ENCODE peak calls at places on chromosomes 16 and 17, in seven cellular contexts. U is upper lobe of left lung, O is cardiac muscle cell, R is K562, G is heart right ventricle, E is foreskin fibroblast, K is HL-60. Y is an unnamed sample.
A peak's percentile ranks its signal among the peaks of the same experiment; 100 is the strongest.

GRCh38 chr17:40028595-40028994 is 13.4 kb downstream of the CSF3 start:
- DNase-seq in O (no peak), R (no peak), U (no peak), G (no peak), E (no peak), K (no peak), Y (no peak)

GRCh38 chr17:82819015-82819414 is 20.8 kb downstream of the ZNF750 start:
- DNase-seq in K (no peak), U (no peak), E (no peak), O (no peak), G (no peak), R (no peak), Y (no peak)

GRCh38 chr16:84881702-84882521 is 62.1 kb downstream of the CRISPLD2 start:
- DNase-seq in K (no peak), E (peak; percentile 98), O (no peak), R (peak; percentile 76), U (no peak), G (no peak), Y (no peak)

GRCh38 chr17:58341861-58342475 is 10.0 kb downstream of the SUPT4H1 start:
- DNase-seq in U (no peak), R (no peak), G (no peak), K (no peak), E (no peak), O (no peak), Y (no peak)

GRCh38 chr17:77737442-77738265 is 220.8 kb upstream of the TNRC6C start:
- DNase-seq in E (no peak), K (no peak), G (no peak), U (peak; percentile 49), O (no peak), R (no peak), Y (no peak)

GRCh38 chr16:66408181-66409048 is 18.7 kb upstream of the BEAN1 start:
- DNase-seq in R (no peak), K (peak; percentile 45), G (no peak), E (peak; percentile 61), U (no peak), O (peak; percentile 90), Y (no peak)

GRCh38 chr16:70553645-70554044 is 30.0 kb downstream of the SF3B3 start:
- DNase-seq in U (no peak), G (no peak), R (no peak), E (peak; percentile 92), K (no peak), O (no peak), Y (no peak)

GRCh38 chr16:74742051-74742481 is 32.6 kb downstream of the FA2H start:
- DNase-seq in E (peak; percentile 26), U (no peak), K (no peak), G (no peak), O (no peak), R (no peak), Y (no peak)

GRCh38 chr16:87764600-87765472 is 950 bp downstream of the KLHDC4 start:
- DNase-seq in U (no peak), G (no peak), R (no peak), E (no peak), O (no peak), K (no peak), Y (no peak)

GRCh38 chr17:1532836-1533602 is 16.6 kb upstream of the INPP5K start:
- DNase-seq in G (no peak), O (peak; percentile 22), K (peak; percentile 51), U (no peak), E (peak; percentile 28), R (peak; percentile 35), Y (no peak)

GRCh38 chr17:6508519-6509294 is 47.6 kb downstream of the PITPNM3 start:
- DNase-seq in O (peak; percentile 64), E (no peak), K (no peak), R (no peak), G (no peak), U (no peak), Y (no peak)

GRCh38 chr16:55834044-55834443 is 1.1 kb upstream of the CES1 start:
- DNase-seq in K (peak; percentile 39), U (no peak), O (no peak), E (no peak), G (no peak), R (no peak), Y (peak; percentile 10)

GRCh38 chr16:67163164-67163902 is 1.2 kb upstream of the HSF4 start:
- DNase-seq in O (peak; percentile 58), E (peak; percentile 83), R (no peak), U (no peak), K (no peak), G (peak; percentile 72), Y (no peak)

GRCh38 chr17:80652751-80653330 is 108.2 kb downstream of the RPTOR start:
- DNase-seq in G (no peak), R (no peak), K (no peak), E (peak; percentile 36), O (no peak), U (no peak), Y (no peak)

GRCh38 chr17:76995352-76996105 is 127.3 kb downstream of the MGAT5B start:
- DNase-seq in G (no peak), R (no peak), O (no peak), E (no peak), U (no peak), K (no peak), Y (no peak)

GRCh38 chr17:32503251-32504165 is 16.7 kb downstream of the CDK5R1 start:
- DNase-seq in G (no peak), O (no peak), K (peak; percentile 79), R (no peak), U (peak; percentile 59), E (peak; percentile 21), Y (peak; percentile 96)

GRCh38 chr16:27199747-27200146 is 3.6 kb upstream of the KDM8 start:
- DNase-seq in O (no peak), G (no peak), E (no peak), U (no peak), K (peak; percentile 51), R (no peak), Y (peak; percentile 78)

GRCh38 chr16:10339777-10340752 is 45.8 kb upstream of the ATF7IP2 start:
- DNase-seq in O (no peak), E (no peak), K (peak; percentile 78), R (peak; percentile 20), G (no peak), U (no peak), Y (no peak)

GRCh38 chr17:27379863-27380533 is 76.2 kb upstream of the KSR1 start:
- DNase-seq in R (peak; percentile 71), G (peak; percentile 82), E (peak; percentile 75), K (no peak), O (no peak), U (peak; percentile 72), Y (no peak)

DNA sequence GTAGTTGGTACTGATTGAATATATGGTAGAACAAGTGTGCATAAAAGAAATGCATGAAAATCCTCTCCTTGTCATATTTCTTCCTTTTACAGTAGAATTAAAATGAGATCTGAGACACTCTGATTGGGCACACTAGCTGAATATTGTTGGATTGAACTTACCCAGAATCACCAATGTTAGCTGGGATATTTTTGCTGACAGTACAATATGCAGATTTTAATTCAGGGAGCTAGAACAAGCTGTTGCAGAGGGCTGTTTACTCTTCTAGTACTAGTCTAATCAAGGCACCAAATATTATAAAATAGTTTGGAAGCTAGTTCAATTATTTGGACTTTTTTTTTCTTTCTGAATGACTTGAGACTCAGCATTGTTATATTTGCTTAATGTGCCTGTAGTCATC is 4.6 kb downstream of the TANC2 start:
- DNase-seq in U (no peak), K (no peak), G (no peak), R (no peak), O (no peak), E (no peak), Y (no peak)
- TF ChIP-seq CTCF in U (no peak), K (no peak), G (no peak), R (no peak), O (no peak), E (no peak), Y (no peak)

GRCh38 chr17:68101992-68102758 is 66.6 kb downstream of the KPNA2 start:
- DNase-seq in E (peak; percentile 27), K (no peak), R (no peak), U (peak; percentile 41), O (peak; percentile 3), G (peak; percentile 23), Y (no peak)

GRCh38 chr17:68101075-68101991 is 65.8 kb downstream of the KPNA2 start:
- DNase-seq in K (peak; percentile 64), E (peak; percentile 96), O (peak; percentile 96), U (peak; percentile 98), R (peak; percentile 64), G (peak; percentile 92), Y (no peak)

GRCh38 chr17:68097161-68097805 is 61.7 kb downstream of the KPNA2 start:
- DNase-seq in K (no peak), O (no peak), R (no peak), E (peak; percentile 5), G (no peak), U (no peak), Y (no peak)

GRCh38 chr17:68103148-68103547 is 67.6 kb downstream of the KPNA2 start:
- DNase-seq in O (no peak), E (peak; percentile 3), K (no peak), U (no peak), R (no peak), G (no peak), Y (no peak)

DNA sequence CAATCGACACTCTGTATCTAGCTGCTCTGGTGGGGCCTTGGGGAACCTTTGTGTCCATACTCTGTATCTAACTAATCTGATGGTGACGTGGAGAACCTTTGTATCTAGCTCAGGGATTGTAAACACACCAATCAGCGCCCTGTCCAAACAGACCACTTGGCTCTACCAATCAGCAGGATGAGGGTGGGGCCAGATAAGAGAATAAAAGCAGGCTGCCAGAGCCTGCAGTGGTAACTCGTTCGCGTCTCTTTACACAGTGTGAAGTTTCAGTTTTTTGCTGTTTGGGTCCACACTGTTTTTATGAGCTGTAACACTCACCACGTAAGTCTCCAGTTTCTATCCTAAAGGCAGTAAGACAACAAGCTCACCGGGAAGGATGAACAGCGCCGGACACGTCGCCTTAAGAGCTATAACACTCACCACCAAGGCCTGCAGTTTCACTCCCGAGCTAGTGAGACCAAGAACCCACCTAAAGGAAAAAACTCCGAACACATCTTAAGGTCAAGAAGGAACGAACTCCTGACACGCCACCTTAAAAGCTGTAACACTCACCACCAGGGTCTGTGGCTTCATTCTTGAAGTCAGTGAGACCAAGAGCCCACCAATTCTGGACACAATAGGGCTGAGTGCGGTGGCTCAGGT is 64.6 kb downstream of the KPNA2 start:
- DNase-seq in G (no peak), O (no peak), R (no peak), U (no peak), K (no peak), E (no peak), Y (no peak)
- H3K4me3 ChIP-seq in G (no peak overlapping the region), O (no peak overlapping the region), R (no peak overlapping the region), U (no peak overlapping the region), K (no peak overlapping the region), E (no peak overlapping the region), Y (no peak overlapping the region)

DNA sequence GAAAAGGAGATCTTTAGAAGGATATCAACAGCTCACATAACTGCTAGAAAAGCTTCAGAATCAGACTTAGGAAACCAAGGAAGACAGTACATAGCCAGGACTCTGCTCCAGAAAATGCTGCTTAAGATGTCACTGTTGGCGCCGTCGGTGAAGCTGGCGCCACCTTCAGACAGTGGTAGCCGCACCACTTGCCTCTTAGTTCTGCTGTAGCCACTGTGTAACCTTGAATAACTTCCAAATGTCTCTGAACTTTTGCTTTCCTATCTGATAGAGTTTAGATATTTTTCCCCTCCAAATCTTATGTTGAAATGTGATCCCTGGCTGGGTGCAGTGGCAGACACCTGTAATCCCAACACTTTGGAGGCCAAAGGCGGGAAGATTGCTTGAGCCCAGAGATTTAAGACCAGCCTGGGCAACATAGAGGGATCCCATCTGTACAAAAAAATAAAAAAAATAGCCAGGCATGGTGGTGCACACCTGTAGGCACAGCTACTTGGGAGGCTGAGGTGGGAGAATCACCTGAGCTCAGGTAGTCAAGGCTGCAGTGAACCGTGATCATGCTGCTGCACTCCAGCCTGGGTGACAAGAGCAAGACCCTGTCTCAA is 6.3 kb upstream of the USP31 start:
- DNase-seq in K (peak; percentile 5), E (peak; percentile 33), G (no peak), U (no peak), R (no peak), O (peak; percentile 27), Y (no peak)
- TF ChIP-seq CTCF in K (peak; percentile 43), E (peak; percentile 32), G (peak; percentile 52), U (no peak), R (peak; percentile 52), O (peak; percentile 54), Y (peak; percentile 52)

GRCh38 chr17:28540231-28540630 is 12.2 kb downstream of the UNC119 start:
- DNase-seq in O (no peak), E (no peak), U (no peak), G (no peak), K (no peak), R (no peak), Y (no peak)
- H3K4me3 ChIP-seq in O (no peak overlapping the region), E (no peak overlapping the region), U (no peak overlapping the region), G (no peak overlapping the region), K (no peak overlapping the region), R (no peak overlapping the region), Y (no peak overlapping the region)

Y was measured in GM12864.